ENCODE peak calls at places on chromosomes 6 and 20, in ten cellular contexts. One of them, this sample, is unnamed.

GRCh38 chr6:99520855-99521556 is 5.8 kb upstream of the USP45 start:
- DNase-seq in left ventricle myocardium superior: peak
- DNase-seq in kidney: peak
- DNase-seq in effector memory CD8-positive, alpha-beta T cell: peak
- DNase-seq in activated T-cell treated with anti-CD3 and anti-CD28 coated beads for 4 hours: peak
- DNase-seq in pancreas: peak
- DNase-seq in stimulated activated CD4-positive, alpha-beta T cell treated with anti-CD3 and anti-CD28 coated beads, Interleukin-4, amount 100 ng/mL, for 1 hour: peak
- DNase-seq in activated naive CD4-positive, alpha-beta T cell: peak
- DNase-seq in globus pallidus: peak
- DNase-seq in Calu3: peak
- DNase-seq in this sample: peak

GRCh38 chr6:20056350-20056992 is 155.8 kb downstream of the MBOAT1 start:
- DNase-seq in left ventricle myocardium superior: no peak
- DNase-seq in kidney: no peak
- DNase-seq in effector memory CD8-positive, alpha-beta T cell: no peak
- DNase-seq in activated T-cell treated with anti-CD3 and anti-CD28 coated beads for 4 hours: no peak
- DNase-seq in pancreas: no peak
- DNase-seq in stimulated activated CD4-positive, alpha-beta T cell treated with anti-CD3 and anti-CD28 coated beads, Interleukin-4, amount 100 ng/mL, for 1 hour: no peak
- DNase-seq in activated naive CD4-positive, alpha-beta T cell: no peak
- DNase-seq in globus pallidus: peak
- DNase-seq in Calu3: peak
- DNase-seq in this sample: no peak

GRCh38 chr6:89387516-89388222 is 24.4 kb downstream of the RRAGD start:
- DNase-seq in left ventricle myocardium superior: no peak
- DNase-seq in kidney: no peak
- DNase-seq in effector memory CD8-positive, alpha-beta T cell: no peak
- DNase-seq in activated T-cell treated with anti-CD3 and anti-CD28 coated beads for 4 hours: no peak
- DNase-seq in pancreas: no peak
- DNase-seq in stimulated activated CD4-positive, alpha-beta T cell treated with anti-CD3 and anti-CD28 coated beads, Interleukin-4, amount 100 ng/mL, for 1 hour: no peak
- DNase-seq in activated naive CD4-positive, alpha-beta T cell: no peak
- DNase-seq in globus pallidus: no peak
- DNase-seq in Calu3: no peak
- DNase-seq in this sample: no peak

GRCh38 chr20:17697171-17697570 is 2.6 kb upstream of the BANF2 start:
- DNase-seq in left ventricle myocardium superior: no peak
- DNase-seq in kidney: no peak
- DNase-seq in effector memory CD8-positive, alpha-beta T cell: no peak
- DNase-seq in activated T-cell treated with anti-CD3 and anti-CD28 coated beads for 4 hours: no peak
- DNase-seq in pancreas: no peak
- DNase-seq in stimulated activated CD4-positive, alpha-beta T cell treated with anti-CD3 and anti-CD28 coated beads, Interleukin-4, amount 100 ng/mL, for 1 hour: no peak
- DNase-seq in activated naive CD4-positive, alpha-beta T cell: no peak
- DNase-seq in globus pallidus: no peak
- DNase-seq in Calu3: no peak
- DNase-seq in this sample: no peak

GRCh38 chr20:19095762-19096161 is 116.7 kb upstream of the SLC24A3 start:
- DNase-seq in left ventricle myocardium superior: no peak
- DNase-seq in kidney: no peak
- DNase-seq in effector memory CD8-positive, alpha-beta T cell: no peak
- DNase-seq in activated T-cell treated with anti-CD3 and anti-CD28 coated beads for 4 hours: no peak
- DNase-seq in pancreas: no peak
- DNase-seq in stimulated activated CD4-positive, alpha-beta T cell treated with anti-CD3 and anti-CD28 coated beads, Interleukin-4, amount 100 ng/mL, for 1 hour: no peak
- DNase-seq in activated naive CD4-positive, alpha-beta T cell: no peak
- DNase-seq in globus pallidus: no peak
- DNase-seq in Calu3: no peak
- DNase-seq in this sample: no peak

GRCh38 chr6:137878810-137879285 is 11.8 kb downstream of the TNFAIP3 start:
- DNase-seq in left ventricle myocardium superior: peak
- DNase-seq in kidney: peak
- DNase-seq in effector memory CD8-positive, alpha-beta T cell: peak
- DNase-seq in activated T-cell treated with anti-CD3 and anti-CD28 coated beads for 4 hours: no peak
- DNase-seq in pancreas: no peak
- DNase-seq in stimulated activated CD4-positive, alpha-beta T cell treated with anti-CD3 and anti-CD28 coated beads, Interleukin-4, amount 100 ng/mL, for 1 hour: no peak
- DNase-seq in activated naive CD4-positive, alpha-beta T cell: no peak
- DNase-seq in globus pallidus: no peak
- DNase-seq in Calu3: no peak
- DNase-seq in this sample: no peak

GRCh38 chr6:27494987-27495385 is 22.1 kb upstream of the ZNF184 start:
- DNase-seq in left ventricle myocardium superior: no peak
- DNase-seq in kidney: no peak
- DNase-seq in effector memory CD8-positive, alpha-beta T cell: no peak
- DNase-seq in activated T-cell treated with anti-CD3 and anti-CD28 coated beads for 4 hours: no peak
- DNase-seq in pancreas: no peak
- DNase-seq in stimulated activated CD4-positive, alpha-beta T cell treated with anti-CD3 and anti-CD28 coated beads, Interleukin-4, amount 100 ng/mL, for 1 hour: no peak
- DNase-seq in activated naive CD4-positive, alpha-beta T cell: no peak
- DNase-seq in globus pallidus: no peak
- DNase-seq in Calu3: no peak
- DNase-seq in this sample: no peak

GRCh38 chr20:9442858-9443257 is 71.5 kb upstream of the LAMP5 start:
- DNase-seq in left ventricle myocardium superior: no peak
- DNase-seq in kidney: no peak
- DNase-seq in effector memory CD8-positive, alpha-beta T cell: no peak
- DNase-seq in activated T-cell treated with anti-CD3 and anti-CD28 coated beads for 4 hours: no peak
- DNase-seq in pancreas: no peak
- DNase-seq in stimulated activated CD4-positive, alpha-beta T cell treated with anti-CD3 and anti-CD28 coated beads, Interleukin-4, amount 100 ng/mL, for 1 hour: no peak
- DNase-seq in activated naive CD4-positive, alpha-beta T cell: no peak
- DNase-seq in globus pallidus: no peak
- DNase-seq in Calu3: no peak
- DNase-seq in this sample: no peak

GRCh38 chr20:49236301-49236700 is 17.1 kb downstream of the DDX27 start:
- DNase-seq in left ventricle myocardium superior: no peak
- DNase-seq in kidney: no peak
- DNase-seq in effector memory CD8-positive, alpha-beta T cell: no peak
- DNase-seq in activated T-cell treated with anti-CD3 and anti-CD28 coated beads for 4 hours: no peak
- DNase-seq in pancreas: no peak
- DNase-seq in stimulated activated CD4-positive, alpha-beta T cell treated with anti-CD3 and anti-CD28 coated beads, Interleukin-4, amount 100 ng/mL, for 1 hour: no peak
- DNase-seq in activated naive CD4-positive, alpha-beta T cell: no peak
- DNase-seq in globus pallidus: no peak
- DNase-seq in Calu3: no peak
- DNase-seq in this sample: no peak

GRCh38 chr6:79421707-79422484 is 115.3 kb downstream of the LCA5 start:
- DNase-seq in left ventricle myocardium superior: no peak
- DNase-seq in kidney: no peak
- DNase-seq in effector memory CD8-positive, alpha-beta T cell: no peak
- DNase-seq in activated T-cell treated with anti-CD3 and anti-CD28 coated beads for 4 hours: no peak
- DNase-seq in pancreas: no peak
- DNase-seq in stimulated activated CD4-positive, alpha-beta T cell treated with anti-CD3 and anti-CD28 coated beads, Interleukin-4, amount 100 ng/mL, for 1 hour: no peak
- DNase-seq in activated naive CD4-positive, alpha-beta T cell: no peak
- DNase-seq in globus pallidus: peak
- DNase-seq in Calu3: peak
- DNase-seq in this sample: peak

GRCh38 chr6:166173292-166173951 is 5.8 kb upstream of the TBXT start:
- DNase-seq in left ventricle myocardium superior: no peak
- DNase-seq in kidney: no peak
- DNase-seq in effector memory CD8-positive, alpha-beta T cell: no peak
- DNase-seq in activated T-cell treated with anti-CD3 and anti-CD28 coated beads for 4 hours: no peak
- DNase-seq in pancreas: no peak
- DNase-seq in stimulated activated CD4-positive, alpha-beta T cell treated with anti-CD3 and anti-CD28 coated beads, Interleukin-4, amount 100 ng/mL, for 1 hour: no peak
- DNase-seq in activated naive CD4-positive, alpha-beta T cell: no peak
- DNase-seq in globus pallidus: no peak
- DNase-seq in Calu3: peak
- DNase-seq in this sample: no peak

GRCh38 chr6:50249493-50249892 is 199.8 kb upstream of the DEFB112 start:
- DNase-seq in left ventricle myocardium superior: no peak
- DNase-seq in kidney: no peak
- DNase-seq in effector memory CD8-positive, alpha-beta T cell: no peak
- DNase-seq in activated T-cell treated with anti-CD3 and anti-CD28 coated beads for 4 hours: no peak
- DNase-seq in pancreas: no peak
- DNase-seq in stimulated activated CD4-positive, alpha-beta T cell treated with anti-CD3 and anti-CD28 coated beads, Interleukin-4, amount 100 ng/mL, for 1 hour: no peak
- DNase-seq in activated naive CD4-positive, alpha-beta T cell: no peak
- DNase-seq in globus pallidus: no peak
- DNase-seq in Calu3: no peak
- DNase-seq in this sample: no peak

GRCh38 chr20:57779401-57780003 is 69.7 kb upstream of the PMEPA1 start:
- DNase-seq in left ventricle myocardium superior: no peak
- DNase-seq in kidney: no peak
- DNase-seq in effector memory CD8-positive, alpha-beta T cell: no peak
- DNase-seq in activated T-cell treated with anti-CD3 and anti-CD28 coated beads for 4 hours: no peak
- DNase-seq in pancreas: no peak
- DNase-seq in stimulated activated CD4-positive, alpha-beta T cell treated with anti-CD3 and anti-CD28 coated beads, Interleukin-4, amount 100 ng/mL, for 1 hour: no peak
- DNase-seq in activated naive CD4-positive, alpha-beta T cell: no peak
- DNase-seq in globus pallidus: no peak
- DNase-seq in Calu3: peak
- DNase-seq in this sample: no peak

GRCh38 chr20:40390654-40391053 is 298.4 kb downstream of the MAFB start:
- DNase-seq in left ventricle myocardium superior: no peak
- DNase-seq in kidney: no peak
- DNase-seq in effector memory CD8-positive, alpha-beta T cell: no peak
- DNase-seq in activated T-cell treated with anti-CD3 and anti-CD28 coated beads for 4 hours: no peak
- DNase-seq in pancreas: no peak
- DNase-seq in stimulated activated CD4-positive, alpha-beta T cell treated with anti-CD3 and anti-CD28 coated beads, Interleukin-4, amount 100 ng/mL, for 1 hour: no peak
- DNase-seq in activated naive CD4-positive, alpha-beta T cell: no peak
- DNase-seq in globus pallidus: no peak
- DNase-seq in Calu3: no peak
- DNase-seq in this sample: no peak

GRCh38 chr6:151239603-151240035 is at the start of gene AKAP12:
- DNase-seq in left ventricle myocardium superior: peak
- DNase-seq in kidney: peak
- DNase-seq in effector memory CD8-positive, alpha-beta T cell: no peak
- DNase-seq in activated T-cell treated with anti-CD3 and anti-CD28 coated beads for 4 hours: no peak
- DNase-seq in pancreas: peak
- DNase-seq in stimulated activated CD4-positive, alpha-beta T cell treated with anti-CD3 and anti-CD28 coated beads, Interleukin-4, amount 100 ng/mL, for 1 hour: no peak
- DNase-seq in activated naive CD4-positive, alpha-beta T cell: no peak
- DNase-seq in globus pallidus: no peak
- DNase-seq in Calu3: no peak
- DNase-seq in this sample: no peak

GRCh38 chr20:43767686-43768474 is 41.1 kb upstream of the GTSF1L start:
- DNase-seq in left ventricle myocardium superior: no peak
- DNase-seq in kidney: no peak
- DNase-seq in effector memory CD8-positive, alpha-beta T cell: no peak
- DNase-seq in activated T-cell treated with anti-CD3 and anti-CD28 coated beads for 4 hours: no peak
- DNase-seq in pancreas: no peak
- DNase-seq in stimulated activated CD4-positive, alpha-beta T cell treated with anti-CD3 and anti-CD28 coated beads, Interleukin-4, amount 100 ng/mL, for 1 hour: no peak
- DNase-seq in activated naive CD4-positive, alpha-beta T cell: no peak
- DNase-seq in globus pallidus: no peak
- DNase-seq in Calu3: no peak
- DNase-seq in this sample: no peak

GRCh38 chr6:66051812-66052211 is 344.8 kb upstream of the EYS start:
- DNase-seq in left ventricle myocardium superior: no peak
- DNase-seq in kidney: no peak
- DNase-seq in effector memory CD8-positive, alpha-beta T cell: no peak
- DNase-seq in activated T-cell treated with anti-CD3 and anti-CD28 coated beads for 4 hours: no peak
- DNase-seq in pancreas: no peak
- DNase-seq in stimulated activated CD4-positive, alpha-beta T cell treated with anti-CD3 and anti-CD28 coated beads, Interleukin-4, amount 100 ng/mL, for 1 hour: no peak
- DNase-seq in activated naive CD4-positive, alpha-beta T cell: no peak
- DNase-seq in globus pallidus: no peak
- DNase-seq in Calu3: no peak
- DNase-seq in this sample: no peak

GRCh38 chr6:123380257-123380656 is 256.5 kb downstream of the TRDN start:
- DNase-seq in left ventricle myocardium superior: no peak
- DNase-seq in kidney: no peak
- DNase-seq in effector memory CD8-positive, alpha-beta T cell: no peak
- DNase-seq in activated T-cell treated with anti-CD3 and anti-CD28 coated beads for 4 hours: no peak
- DNase-seq in pancreas: no peak
- DNase-seq in stimulated activated CD4-positive, alpha-beta T cell treated with anti-CD3 and anti-CD28 coated beads, Interleukin-4, amount 100 ng/mL, for 1 hour: no peak
- DNase-seq in activated naive CD4-positive, alpha-beta T cell: no peak
- DNase-seq in globus pallidus: peak
- DNase-seq in Calu3: peak
- DNase-seq in this sample: no peak

GRCh38 chr6:73121421-73121993 is 103.8 kb downstream of the KHDC1L start:
- DNase-seq in left ventricle myocardium superior: no peak
- DNase-seq in kidney: no peak
- DNase-seq in effector memory CD8-positive, alpha-beta T cell: no peak
- DNase-seq in activated T-cell treated with anti-CD3 and anti-CD28 coated beads for 4 hours: no peak
- DNase-seq in pancreas: no peak
- DNase-seq in stimulated activated CD4-positive, alpha-beta T cell treated with anti-CD3 and anti-CD28 coated beads, Interleukin-4, amount 100 ng/mL, for 1 hour: no peak
- DNase-seq in activated naive CD4-positive, alpha-beta T cell: no peak
- DNase-seq in globus pallidus: no peak
- DNase-seq in Calu3: no peak
- DNase-seq in this sample: no peak

GRCh38 chr6:117547688-117548621 is 54.4 kb downstream of the GOPC start:
- DNase-seq in left ventricle myocardium superior: peak
- DNase-seq in kidney: peak
- DNase-seq in effector memory CD8-positive, alpha-beta T cell: peak
- DNase-seq in activated T-cell treated with anti-CD3 and anti-CD28 coated beads for 4 hours: peak
- DNase-seq in pancreas: peak
- DNase-seq in stimulated activated CD4-positive, alpha-beta T cell treated with anti-CD3 and anti-CD28 coated beads, Interleukin-4, amount 100 ng/mL, for 1 hour: peak
- DNase-seq in activated naive CD4-positive, alpha-beta T cell: no peak
- DNase-seq in globus pallidus: peak
- DNase-seq in Calu3: no peak
- DNase-seq in this sample: no peak

GRCh38 chr6:161694995-161695394 is 421.1 kb upstream of the AGPAT4 start:
- DNase-seq in left ventricle myocardium superior: no peak
- DNase-seq in kidney: no peak
- DNase-seq in effector memory CD8-positive, alpha-beta T cell: no peak
- DNase-seq in activated T-cell treated with anti-CD3 and anti-CD28 coated beads for 4 hours: no peak
- DNase-seq in pancreas: no peak
- DNase-seq in stimulated activated CD4-positive, alpha-beta T cell treated with anti-CD3 and anti-CD28 coated beads, Interleukin-4, amount 100 ng/mL, for 1 hour: no peak
- DNase-seq in activated naive CD4-positive, alpha-beta T cell: no peak
- DNase-seq in globus pallidus: peak
- DNase-seq in Calu3: peak
- DNase-seq in this sample: no peak

GRCh38 chr6:85421963-85422362 is 27.9 kb upstream of the NT5E start:
- DNase-seq in left ventricle myocardium superior: no peak
- DNase-seq in kidney: no peak
- DNase-seq in effector memory CD8-positive, alpha-beta T cell: no peak
- DNase-seq in activated T-cell treated with anti-CD3 and anti-CD28 coated beads for 4 hours: no peak
- DNase-seq in pancreas: no peak
- DNase-seq in stimulated activated CD4-positive, alpha-beta T cell treated with anti-CD3 and anti-CD28 coated beads, Interleukin-4, amount 100 ng/mL, for 1 hour: no peak
- DNase-seq in activated naive CD4-positive, alpha-beta T cell: no peak
- DNase-seq in globus pallidus: no peak
- DNase-seq in Calu3: no peak
- DNase-seq in this sample: no peak

GRCh38 chr20:23889775-23890187 is 10.2 kb upstream of the CST5 start:
- DNase-seq in left ventricle myocardium superior: peak
- DNase-seq in kidney: no peak
- DNase-seq in effector memory CD8-positive, alpha-beta T cell: peak
- DNase-seq in activated T-cell treated with anti-CD3 and anti-CD28 coated beads for 4 hours: peak
- DNase-seq in pancreas: no peak
- DNase-seq in stimulated activated CD4-positive, alpha-beta T cell treated with anti-CD3 and anti-CD28 coated beads, Interleukin-4, amount 100 ng/mL, for 1 hour: peak
- DNase-seq in activated naive CD4-positive, alpha-beta T cell: peak
- DNase-seq in globus pallidus: peak
- DNase-seq in Calu3: peak
- DNase-seq in this sample: no peak

GRCh38 chr6:132687306-132687705 is 26.5 kb downstream of the VNN1 start:
- DNase-seq in left ventricle myocardium superior: no peak
- DNase-seq in kidney: no peak
- DNase-seq in effector memory CD8-positive, alpha-beta T cell: no peak
- DNase-seq in activated T-cell treated with anti-CD3 and anti-CD28 coated beads for 4 hours: no peak
- DNase-seq in pancreas: no peak
- DNase-seq in stimulated activated CD4-positive, alpha-beta T cell treated with anti-CD3 and anti-CD28 coated beads, Interleukin-4, amount 100 ng/mL, for 1 hour: no peak
- DNase-seq in activated naive CD4-positive, alpha-beta T cell: no peak
- DNase-seq in globus pallidus: no peak
- DNase-seq in Calu3: peak
- DNase-seq in this sample: no peak

GRCh38 chr6:118327237-118327636 is 220.9 kb upstream of the PLN start:
- DNase-seq in left ventricle myocardium superior: no peak
- DNase-seq in kidney: no peak
- DNase-seq in effector memory CD8-positive, alpha-beta T cell: no peak
- DNase-seq in activated T-cell treated with anti-CD3 and anti-CD28 coated beads for 4 hours: no peak
- DNase-seq in pancreas: no peak
- DNase-seq in stimulated activated CD4-positive, alpha-beta T cell treated with anti-CD3 and anti-CD28 coated beads, Interleukin-4, amount 100 ng/mL, for 1 hour: no peak
- DNase-seq in activated naive CD4-positive, alpha-beta T cell: no peak
- DNase-seq in globus pallidus: no peak
- DNase-seq in Calu3: no peak
- DNase-seq in this sample: no peak

GRCh38 chr6:91033964-91034363 is 447.1 kb upstream of the MAP3K7 start:
- DNase-seq in left ventricle myocardium superior: no peak
- DNase-seq in kidney: no peak
- DNase-seq in effector memory CD8-positive, alpha-beta T cell: no peak
- DNase-seq in activated T-cell treated with anti-CD3 and anti-CD28 coated beads for 4 hours: no peak
- DNase-seq in pancreas: no peak
- DNase-seq in stimulated activated CD4-positive, alpha-beta T cell treated with anti-CD3 and anti-CD28 coated beads, Interleukin-4, amount 100 ng/mL, for 1 hour: no peak
- DNase-seq in activated naive CD4-positive, alpha-beta T cell: no peak
- DNase-seq in globus pallidus: no peak
- DNase-seq in Calu3: no peak
- DNase-seq in this sample: no peak

GRCh38 chr20:62936996-62937352 is 973 bp upstream of the GID8 start:
- DNase-seq in left ventricle myocardium superior: no peak
- DNase-seq in kidney: no peak
- DNase-seq in effector memory CD8-positive, alpha-beta T cell: no peak
- DNase-seq in activated T-cell treated with anti-CD3 and anti-CD28 coated beads for 4 hours: no peak
- DNase-seq in pancreas: no peak
- DNase-seq in stimulated activated CD4-positive, alpha-beta T cell treated with anti-CD3 and anti-CD28 coated beads, Interleukin-4, amount 100 ng/mL, for 1 hour: no peak
- DNase-seq in activated naive CD4-positive, alpha-beta T cell: no peak
- DNase-seq in globus pallidus: peak
- DNase-seq in Calu3: no peak
- DNase-seq in this sample: no peak

GRCh38 chr6:167787896-167788530 is 38.7 kb upstream of the AFDN start:
- DNase-seq in left ventricle myocardium superior: no peak
- DNase-seq in kidney: no peak
- DNase-seq in effector memory CD8-positive, alpha-beta T cell: no peak
- DNase-seq in activated T-cell treated with anti-CD3 and anti-CD28 coated beads for 4 hours: no peak
- DNase-seq in pancreas: no peak
- DNase-seq in stimulated activated CD4-positive, alpha-beta T cell treated with anti-CD3 and anti-CD28 coated beads, Interleukin-4, amount 100 ng/mL, for 1 hour: no peak
- DNase-seq in activated naive CD4-positive, alpha-beta T cell: no peak
- DNase-seq in globus pallidus: no peak
- DNase-seq in Calu3: no peak
- DNase-seq in this sample: no peak

This sample was measured in NCI-H1048.